ENCODE peak calls at places on chromosomes 13 and 19, in seven cellular contexts. J is Panc1, V is H1, H is HepG2, I is SK-N-SH, Z is HCT116, P is GM12878. B is an unnamed sample.

GRCh38 chr13:113611996-113612395 is 27.4 kb downstream of the TFDP1 start:
- DNase-seq in J (no peak), V (no peak), H (no peak), I (no peak), Z (no peak), P (no peak), B (no peak)

GRCh38 chr19:29516358-29516725 is 9.5 kb upstream of the VSTM2B start:
- DNase-seq in J (no peak), V (no peak), H (no peak), I (no peak), Z (no peak), P (no peak), B (no peak)

GRCh38 chr13:101916108-101916757 is 463.8 kb downstream of the ITGBL1 start:
- DNase-seq in J (no peak), V (peak), H (no peak), I (peak), Z (no peak), P (no peak), B (no peak)

GRCh38 chr19:28196961-28197360 is 1016.0 kb downstream of the UQCRFS1 start:
- DNase-seq in J (no peak), V (no peak), H (no peak), I (no peak), Z (no peak), P (no peak), B (no peak)

GRCh38 chr13:99018418-99019180 is 40.7 kb upstream of the DOCK9 start:
- DNase-seq in J (no peak), V (no peak), H (no peak), I (no peak), Z (no peak), P (no peak), B (no peak)

GRCh38 chr13:50919291-50919690 is 9.7 kb downstream of the RNASEH2B start:
- DNase-seq in J (no peak), V (no peak), H (no peak), I (no peak), Z (no peak), P (no peak), B (no peak)

GRCh38 chr19:37507167-37507464 is 377 bp downstream of the ZNF793 start:
- DNase-seq in J (no peak), V (no peak), H (no peak), I (no peak), Z (no peak), P (no peak), B (no peak)

GRCh38 chr13:112092453-112092852 is 25.5 kb downstream of the SOX1 start:
- DNase-seq in J (no peak), V (no peak), H (no peak), I (no peak), Z (no peak), P (no peak), B (no peak)

GRCh38 chr13:98515804-98516465 is 61.0 kb downstream of the STK24 start:
- DNase-seq in J (no peak), V (no peak), H (no peak), I (no peak), Z (no peak), P (no peak), B (no peak)

GRCh38 chr19:56637976-56638555 is 4.9 kb upstream of the SMIM17 start:
- DNase-seq in J (no peak), V (peak), H (peak), I (no peak), Z (no peak), P (no peak), B (peak)

GRCh38 chr13:28423010-28423409 is 71.9 kb downstream of the FLT1 start:
- DNase-seq in J (no peak), V (no peak), H (no peak), I (no peak), Z (no peak), P (peak), B (no peak)

GRCh38 chr19:2768365-2769132 is 14.5 kb downstream of the SGTA start:
- DNase-seq in J (no peak), V (no peak), H (no peak), I (no peak), Z (no peak), P (no peak), B (no peak)

GRCh38 chr19:38551450-38551813 is 66.3 kb downstream of the MAP4K1 start:
- DNase-seq in J (no peak), V (no peak), H (no peak), I (no peak), Z (no peak), P (peak), B (peak)

GRCh38 chr13:91264484-91264883 is 83.0 kb upstream of the MIR17HG start:
- DNase-seq in J (no peak), V (no peak), H (no peak), I (no peak), Z (no peak), P (no peak), B (no peak)

GRCh38 chr19:48186015-48186414 is 15.5 kb downstream of the ZSWIM9 start:
- DNase-seq in J (no peak), V (no peak), H (no peak), I (no peak), Z (no peak), P (no peak), B (no peak)

GRCh38 chr13:44969858-44970484 is 19.3 kb downstream of the NUFIP1 start:
- DNase-seq in J (no peak), V (no peak), H (peak), I (peak), Z (peak), P (no peak), B (no peak)

GRCh38 chr19:53076984-53077383 is 26.2 kb downstream of the ZNF160 start:
- DNase-seq in J (no peak), V (peak), H (peak), I (peak), Z (no peak), P (no peak), B (peak)

GRCh38 chr19:532578-533484 is 1.3 kb downstream of the CDC34 start:
- DNase-seq in J (no peak), V (peak), H (peak), I (peak), Z (peak), P (no peak), B (no peak)

GRCh38 chr19:17405250-17406038 is at the start of gene BST2:
- DNase-seq in J (no peak), V (no peak), H (peak), I (peak), Z (no peak), P (peak), B (peak)

GRCh38 chr13:21717817-21718216 is 46.9 kb downstream of the FGF9 start:
- DNase-seq in J (no peak), V (no peak), H (no peak), I (no peak), Z (no peak), P (no peak), B (no peak)

GRCh38 chr19:29858000-29858596 is 46.3 kb downstream of the CCNE1 start:
- DNase-seq in J (no peak), V (peak), H (no peak), I (peak), Z (no peak), P (no peak), B (peak)

GRCh38 chr19:10667867-10668266 is 13.7 kb downstream of the ILF3 start:
- DNase-seq in J (no peak), V (no peak), H (no peak), I (no peak), Z (no peak), P (no peak), B (no peak)

GRCh38 chr19:10670876-10671804 is 17.0 kb downstream of the ILF3 start:
- DNase-seq in J (no peak), V (no peak), H (no peak), I (no peak), Z (no peak), P (no peak), B (no peak)

GRCh38 chr19:10669246-10669645 is 15.1 kb downstream of the ILF3 start:
- DNase-seq in J (no peak), V (no peak), H (no peak), I (no peak), Z (no peak), P (no peak), B (no peak)

GRCh38 chr19:10672529-10673150 is 18.5 kb downstream of the ILF3 start:
- DNase-seq in J (no peak), V (no peak), H (no peak), I (no peak), Z (no peak), P (no peak), B (no peak)

GRCh38 chr19:10670187-10670586 is 16.0 kb downstream of the ILF3 start:
- DNase-seq in J (no peak), V (no peak), H (no peak), I (no peak), Z (no peak), P (no peak), B (no peak)
- TF ChIP-seq SIN3A in J (no peak), V (no peak), H (no peak), I (no peak), Z (no peak), P (no peak), B (no peak)

GRCh38 chr19:40294560-40294959 is 9.4 kb upstream of the AKT2 start:
- DNase-seq in J (no peak), V (no peak), H (no peak), I (no peak), Z (no peak), P (no peak), B (no peak)
- TF ChIP-seq SIN3A in J (no peak), V (no peak), H (no peak), I (no peak), Z (no peak), P (no peak), B (no peak)

GRCh38 chr19:50420127-50420526 is 1.4 kb downstream of the SPIB start:
- DNase-seq in J (no peak), V (no peak), H (no peak), I (no peak), Z (no peak), P (no peak), B (no peak)

GRCh38 chr19:50420808-50421207 is 2.1 kb downstream of the SPIB start:
- DNase-seq in J (no peak), V (no peak), H (no peak), I (no peak), Z (no peak), P (no peak), B (no peak)

GRCh38 chr19:50419022-50419579 is 363 bp downstream of the SPIB start:
- DNase-seq in J (no peak), V (no peak), H (no peak), I (no peak), Z (no peak), P (no peak), B (no peak)

GRCh38 chr19:50418186-50419021 is at the start of gene SPIB:
- DNase-seq in J (no peak), V (no peak), H (no peak), I (no peak), Z (no peak), P (no peak), B (no peak)

GRCh38 chr19:50419580-50420035 is 870 bp downstream of the SPIB start:
- DNase-seq in J (no peak), V (peak), H (no peak), I (no peak), Z (no peak), P (no peak), B (no peak)
- TF ChIP-seq SIN3A in J (no peak), V (no peak), H (no peak), I (no peak), Z (no peak), P (no peak), B (no peak)

GRCh38 chr13:27338816-27339215 is 68.2 kb downstream of the RASL11A start:
- DNase-seq in J (no peak), V (no peak), H (peak), I (peak), Z (peak), P (no peak), B (peak)

GRCh38 chr13:27338207-27338606 is 67.6 kb downstream of the RASL11A start:
- DNase-seq in J (no peak), V (no peak), H (no peak), I (no peak), Z (no peak), P (no peak), B (no peak)

GRCh38 chr13:27339299-27339698 is 68.7 kb downstream of the RASL11A start:
- DNase-seq in J (no peak), V (peak), H (peak), I (peak), Z (peak), P (no peak), B (peak)

GRCh38 chr13:27336005-27336673 is 65.5 kb downstream of the RASL11A start:
- DNase-seq in J (no peak), V (no peak), H (no peak), I (no peak), Z (no peak), P (no peak), B (no peak)

DNA sequence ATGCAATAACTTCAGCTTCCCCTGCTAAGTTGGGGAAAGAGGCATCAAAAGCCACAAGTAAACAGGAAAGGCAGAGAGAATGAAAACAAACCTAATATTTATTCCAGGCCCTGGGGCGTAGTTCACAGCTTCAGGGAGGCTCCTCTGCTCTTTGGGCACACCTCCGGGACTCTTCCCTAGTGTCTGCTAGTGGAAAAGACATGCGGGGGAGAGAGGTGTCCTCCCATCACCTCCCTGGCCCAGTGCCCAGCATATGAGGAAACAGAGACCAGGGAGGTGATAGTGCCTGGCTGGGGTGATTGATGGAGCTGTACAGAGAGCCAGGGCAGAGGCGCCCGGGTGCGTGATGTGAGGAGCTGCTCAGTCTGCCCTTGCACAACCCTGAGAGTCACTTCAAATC is 71.0 kb downstream of the RASL11A start:
- DNase-seq in J (no peak), V (no peak), H (no peak), I (no peak), Z (no peak), P (no peak), B (peak)
- TF ChIP-seq SIN3A in J (no peak), V (no peak), H (no peak), I (no peak), Z (no peak), P (no peak), B (no peak)

DNA sequence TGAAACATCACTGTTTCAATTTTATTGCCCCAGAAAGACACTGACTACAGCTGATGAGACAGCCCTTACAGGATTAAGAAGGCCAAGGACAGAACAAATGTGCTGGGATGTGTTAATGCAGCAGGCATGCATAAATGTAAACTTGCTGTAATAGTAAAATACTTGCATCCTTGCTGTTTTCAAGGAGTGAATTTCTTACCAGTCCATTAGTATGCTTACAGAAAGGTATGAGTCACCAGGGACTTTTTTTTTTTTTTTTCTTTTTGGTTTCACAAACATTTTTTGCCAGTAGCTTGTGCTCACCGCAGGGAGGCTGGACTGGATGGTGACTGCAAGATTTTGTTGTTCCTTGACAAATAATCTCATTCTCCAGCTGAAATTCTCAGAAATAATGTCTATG is 55.1 kb downstream of the GPR180 start:
- DNase-seq in J (no peak), V (no peak), H (no peak), I (no peak), Z (no peak), P (peak), B (no peak)
- TF ChIP-seq SIN3A in J (no peak), V (no peak), H (no peak), I (no peak), Z (no peak), P (no peak), B (no peak)

DNA sequence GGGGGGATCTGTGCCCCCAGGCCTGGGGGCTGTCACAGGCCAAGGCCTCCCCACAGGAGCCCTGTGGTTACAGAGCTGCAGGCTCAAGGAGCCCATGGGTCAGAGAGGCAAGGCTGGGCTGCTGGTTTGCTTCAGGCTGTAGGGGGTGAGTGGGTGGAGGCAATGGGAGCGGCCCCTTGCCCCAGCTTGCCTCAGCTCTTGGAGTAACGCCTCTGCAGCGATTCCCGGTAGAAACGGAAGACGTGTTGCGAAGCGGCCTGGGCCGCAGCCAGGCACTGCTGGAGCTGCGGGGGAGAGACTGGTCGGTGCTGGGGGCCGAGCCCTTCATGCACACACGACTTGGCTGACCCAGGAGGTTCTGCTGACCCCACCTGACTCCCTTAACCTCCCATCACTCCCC is 10.1 kb downstream of the TMEM91 start:
- DNase-seq in J (no peak), V (no peak), H (no peak), I (no peak), Z (no peak), P (no peak), B (no peak)
- TF ChIP-seq SIN3A in J (no peak), V (no peak), H (no peak), I (no peak), Z (no peak), P (no peak), B (no peak)